ENCODE peak calls at places on chromosomes 2 and 18, in seven cellular contexts. J is GM23338, T is choroid plexus epithelial cell, I is GM12865, V is aorta, A is OCI-LY7, W is right cardiac atrium. E is an unnamed sample.

GRCh38 chr2:96556441-96557330 is 20.1 kb downstream of the ARID5A start:
- DNase-seq in J (no peak), T (peak; percentile 49), I (peak; percentile 37), V (no peak), A (no peak), W (no peak), E (no peak)

GRCh38 chr2:236180831-236181453 is 12.8 kb upstream of the GBX2 start:
- DNase-seq in J (peak; percentile 92), T (peak; percentile 85), I (peak; percentile 48), V (no peak), A (peak; percentile 45), W (no peak), E (no peak)

GRCh38 chr2:156405586-156405985 is 30.6 kb upstream of the GPD2 start:
- DNase-seq in J (peak; percentile 14), T (peak; percentile 36), I (no peak), V (peak; percentile 49), A (no peak), W (no peak), E (no peak)

GRCh38 chr18:29874519-29875098 is 1167.9 kb downstream of the DSC3 start:
- DNase-seq in J (peak; percentile 78), T (peak; percentile 47), I (peak; percentile 37), V (no peak), A (peak; percentile 5), W (no peak), E (no peak)

GRCh38 chr2:112881217-112882000 is 29.6 kb upstream of the IL37 start:
- DNase-seq in J (no peak), T (peak; percentile 75), I (peak; percentile 84), V (peak; percentile 62), A (peak; percentile 22), W (no peak), E (peak; percentile 33)

GRCh38 chr2:169112841-169113240 is 43.5 kb downstream of the DHRS9 start:
- DNase-seq in J (no peak), T (no peak), I (no peak), V (no peak), A (no peak), W (no peak), E (no peak)

GRCh38 chr2:128293870-128294455 is 24.7 kb downstream of the HS6ST1 start:
- DNase-seq in J (no peak), T (no peak), I (no peak), V (peak; percentile 25), A (no peak), W (peak; percentile 40), E (no peak)

GRCh38 chr18:74482697-74483096 is 13.5 kb upstream of the CNDP2 start:
- DNase-seq in J (no peak), T (no peak), I (no peak), V (no peak), A (no peak), W (no peak), E (no peak)

GRCh38 chr2:70471129-70471528 is 82.5 kb downstream of the TGFA start:
- DNase-seq in J (no peak), T (no peak), I (no peak), V (peak; percentile 65), A (no peak), W (no peak), E (no peak)

GRCh38 chr2:11753452-11753885 is 7.0 kb downstream of the LPIN1 start:
- DNase-seq in J (no peak), T (no peak), I (peak; percentile 93), V (no peak), A (peak; percentile 93), W (no peak), E (no peak)

GRCh38 chr2:39991298-39991697 is 212.2 kb upstream of the THUMPD2 start:
- DNase-seq in J (peak; percentile 9), T (peak; percentile 13), I (no peak), V (no peak), A (no peak), W (no peak), E (peak; percentile 21)

GRCh38 chr2:39999864-40000263 is 220.8 kb upstream of the THUMPD2 start:
- DNase-seq in J (no peak), T (no peak), I (no peak), V (no peak), A (no peak), W (no peak), E (no peak)

GRCh38 chr2:39994151-39994550 is 215.1 kb upstream of the THUMPD2 start:
- DNase-seq in J (no peak), T (peak; percentile 43), I (no peak), V (no peak), A (no peak), W (no peak), E (peak; percentile 62)

GRCh38 chr2:39995005-39995732 is 216.1 kb upstream of the THUMPD2 start:
- DNase-seq in J (no peak), T (no peak), I (no peak), V (no peak), A (no peak), W (no peak), E (no peak)

DNA sequence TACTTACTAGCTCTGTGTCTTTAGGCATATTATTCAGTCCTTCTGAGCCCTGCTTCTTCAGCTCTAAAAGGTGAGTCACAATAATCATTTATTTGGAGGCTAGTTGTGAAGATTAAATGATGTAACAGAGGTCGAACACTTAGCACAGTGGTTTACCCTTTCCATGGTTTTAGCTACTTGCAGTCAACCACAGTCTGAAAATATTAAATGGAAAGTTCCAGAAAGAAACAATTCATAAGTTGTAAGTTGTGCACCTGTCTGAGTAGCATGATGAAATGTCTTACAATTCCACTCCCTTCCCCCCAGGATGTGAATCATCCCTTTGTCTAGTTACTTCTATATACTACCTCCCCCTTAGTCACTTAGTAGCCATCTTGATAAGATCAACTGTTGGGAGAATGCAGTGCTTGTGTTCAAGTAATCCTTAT is 217.6 kb upstream of the THUMPD2 start:
- DNase-seq in J (no peak), T (peak; percentile 42), I (no peak), V (no peak), A (peak; percentile 42), W (no peak), E (peak; percentile 87)
- H3K4me3 ChIP-seq in J (no peak overlapping the region), T (no peak overlapping the region), I (no peak overlapping the region), V (no peak overlapping the region), A (no peak overlapping the region), W (no peak overlapping the region), E (no peak overlapping the region)

GRCh38 chr18:49812321-49813070 is 837 bp downstream of the ACAA2 start:
- DNase-seq in J (no peak), T (no peak), I (no peak), V (no peak), A (no peak), W (no peak), E (no peak)

GRCh38 chr18:49813321-49814146 is at the start of gene ACAA2:
- DNase-seq in J (peak; percentile 80), T (peak; percentile 88), I (peak; percentile 89), V (peak; percentile 91), A (peak; percentile 70), W (peak; percentile 95), E (peak; percentile 57)

GRCh38 chr18:49813071-49813320 is 337 bp downstream of the ACAA2 start:
- DNase-seq in J (peak; percentile 60), T (peak; percentile 43), I (peak; percentile 66), V (no peak), A (peak; percentile 49), W (peak; percentile 71), E (no peak)

GRCh38 chr18:49815927-49816326 is 2.6 kb upstream of the ACAA2 start:
- DNase-seq in J (no peak), T (no peak), I (no peak), V (no peak), A (no peak), W (no peak), E (no peak)

DNA sequence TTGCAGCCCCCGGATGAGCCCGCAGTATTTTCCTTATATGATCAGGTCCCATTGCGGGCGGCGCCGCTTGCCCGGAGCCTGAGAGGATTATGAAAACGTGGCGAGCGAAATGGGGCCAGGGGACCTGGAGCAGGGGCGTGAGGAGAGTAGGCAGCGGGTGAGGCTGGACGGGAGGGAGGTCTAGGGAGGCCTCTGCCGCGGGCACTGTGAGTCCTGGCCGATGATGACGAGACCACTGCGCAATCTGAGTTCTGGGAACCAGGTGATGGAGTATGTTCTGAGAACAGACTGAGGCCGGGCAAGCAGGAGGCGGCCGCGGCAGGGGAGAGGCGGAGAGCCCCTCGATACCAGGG is 790 bp upstream of the ACAA2 start:
- DNase-seq in J (peak; percentile 71), T (peak; percentile 73), I (no peak), V (no peak), A (no peak), W (no peak), E (peak; percentile 48)
- H3K4me3 ChIP-seq in J (peak overlapping the region; percentile 94), T (peak overlapping the region; percentile 81), I (peak overlapping the region; percentile 98), V (peak overlapping the region; percentile 43), A (peak overlapping the region; percentile 85), W (peak overlapping the region; percentile 76), E (peak overlapping the region; percentile 84)

GRCh38 chr18:21735452-21736015 is 5.1 kb upstream of the MIB1 start:
- DNase-seq in J (peak; percentile 90), T (peak; percentile 75), I (no peak), V (no peak), A (no peak), W (peak; percentile 65), E (no peak)
- H3K4me3 ChIP-seq in J (no peak overlapping the region), T (no peak overlapping the region), I (no peak overlapping the region), V (no peak overlapping the region), A (no peak overlapping the region), W (no peak overlapping the region), E (no peak overlapping the region)

GRCh38 chr2:219000569-219000960 is 7.3 kb upstream of the CRYBA2 start:
- DNase-seq in J (no peak), T (no peak), I (no peak), V (no peak), A (no peak), W (no peak), E (no peak)

GRCh38 chr2:219001100-219001576 is 7.9 kb upstream of the CRYBA2 start:
- DNase-seq in J (no peak), T (no peak), I (no peak), V (no peak), A (no peak), W (no peak), E (no peak)

GRCh38 chr2:219002395-219003266 is 9.4 kb upstream of the CRYBA2 start:
- DNase-seq in J (peak; percentile 95), T (peak; percentile 21), I (peak; percentile 21), V (no peak), A (no peak), W (peak; percentile 74), E (no peak)

GRCh38 chr2:219003267-219003634 is 10.0 kb upstream of the CRYBA2 start:
- DNase-seq in J (no peak), T (no peak), I (no peak), V (no peak), A (no peak), W (no peak), E (no peak)

GRCh38 chr2:219001577-219002394 is 8.6 kb upstream of the CRYBA2 start:
- DNase-seq in J (peak; percentile 66), T (no peak), I (no peak), V (no peak), A (no peak), W (no peak), E (no peak)
- H3K4me3 ChIP-seq in J (peak overlapping the region; percentile 72), T (no peak overlapping the region), I (no peak overlapping the region), V (no peak overlapping the region), A (no peak overlapping the region), W (no peak overlapping the region), E (no peak overlapping the region)

GRCh38 chr18:24413148-24413547 is 13.3 kb upstream of the IMPACT start:
- DNase-seq in J (peak; percentile 75), T (no peak), I (no peak), V (no peak), A (no peak), W (no peak), E (no peak)
- H3K4me3 ChIP-seq in J (no peak overlapping the region), T (no peak overlapping the region), I (no peak overlapping the region), V (no peak overlapping the region), A (no peak overlapping the region), W (no peak overlapping the region), E (no peak overlapping the region)